ENCODE peak calls at places on chromosome 1, in six cellular contexts. J is dorsolateral prefrontal cortex; C is CD8-positive, alpha-beta T cell; A is GM12864; P is stomach; T is psoas muscle. W is an unnamed sample.

GRCh38 chr1:220272841-220273090 is 513 bp upstream of the RAB3GAP2 start:
- DNase-seq in P (no peak), T (no peak), J (no peak), C (no peak), A (no peak), W (no peak)

GRCh38 chr1:107941123-107941522 is 23.9 kb downstream of the VAV3 start:
- DNase-seq in C (no peak), P (peak), A (no peak), T (no peak), J (no peak), W (no peak)

GRCh38 chr1:244231572-244232315 is 180.7 kb downstream of the ZBTB18 start:
- DNase-seq in A (no peak), P (peak), J (peak), C (no peak), T (peak), W (no peak)

GRCh38 chr1:214569357-214570004 is 18.1 kb upstream of the PTPN14 start:
- DNase-seq in J (no peak), C (no peak), T (no peak), P (no peak), A (no peak), W (no peak)

GRCh38 chr1:107141491-107142369 is 891 bp downstream of the NTNG1 start:
- DNase-seq in P (no peak), J (no peak), T (peak), C (no peak), A (no peak), W (no peak)

GRCh38 chr1:10569531-10569930 is 94.8 kb downstream of the PEX14 start:
- DNase-seq in P (no peak), A (no peak), T (no peak), J (no peak), C (no peak), W (no peak)

GRCh38 chr1:232335261-232335660 is 294.7 kb downstream of the SIPA1L2 start:
- DNase-seq in P (no peak), C (no peak), T (no peak), A (no peak), J (no peak), W (no peak)

GRCh38 chr1:229768232-229768631 is 142.2 kb downstream of the URB2 start:
- DNase-seq in C (no peak), J (no peak), A (no peak), P (no peak), T (no peak), W (no peak)

GRCh38 chr1:205610036-205610435 is 21.8 kb downstream of the ELK4 start:
- DNase-seq in T (no peak), A (no peak), C (no peak), J (no peak), P (no peak), W (no peak)

GRCh38 chr1:218665216-218665615 is 320.1 kb downstream of the TGFB2 start:
- DNase-seq in C (no peak), J (peak), T (peak), P (no peak), A (no peak), W (no peak)

GRCh38 chr1:172286629-172287076 is 133.8 kb upstream of the C1orf105 start:
- DNase-seq in J (no peak), C (no peak), P (no peak), A (no peak), T (peak), W (peak)

GRCh38 chr1:184030433-184031126 is 6.9 kb downstream of the COLGALT2 start:
- DNase-seq in C (no peak), T (no peak), J (no peak), A (no peak), P (no peak), W (no peak)

GRCh38 chr1:162361349-162361748 is 15.3 kb downstream of the SPATA46 start:
- DNase-seq in J (no peak), P (no peak), A (no peak), C (no peak), T (no peak), W (no peak)

GRCh38 chr1:111467805-111468716 is 5.7 kb upstream of the C1orf162 start:
- DNase-seq in J (no peak), T (no peak), P (no peak), A (no peak), C (no peak), W (no peak)

GRCh38 chr1:28197682-28198415 is 21.4 kb upstream of the PTAFR start:
- DNase-seq in P (no peak), J (no peak), A (no peak), T (no peak), C (no peak), W (no peak)

GRCh38 chr1:45969866-45970265 is 162.6 kb downstream of the PIK3R3 start:
- DNase-seq in J (no peak), A (no peak), T (no peak), C (no peak), P (no peak), W (no peak)

GRCh38 chr1:32351859-32352745 is 10.2 kb downstream of the FAM229A start:
- DNase-seq in P (peak), J (peak), T (peak), C (no peak), A (no peak), W (no peak)
- TF ChIP-seq CTCF in P (no peak), J (no peak), T (no peak), C (no peak), A (no peak), W (peak)

GRCh38 chr1:67736750-67737149 is 51.7 kb downstream of the GADD45A start:
- DNase-seq in J (no peak), A (no peak), P (no peak), T (no peak), C (no peak), W (no peak)

GRCh38 chr1:67737875-67738274 is 52.9 kb downstream of the GADD45A start:
- DNase-seq in C (no peak), T (no peak), A (no peak), P (no peak), J (no peak), W (no peak)

GRCh38 chr1:67733741-67734690 is 49.0 kb downstream of the GADD45A start:
- DNase-seq in J (no peak), A (no peak), P (no peak), T (no peak), C (no peak), W (no peak)

GRCh38 chr1:67735220-67735619 is 50.2 kb downstream of the GADD45A start:
- DNase-seq in P (no peak), T (no peak), C (no peak), A (no peak), J (no peak), W (no peak)

DNA sequence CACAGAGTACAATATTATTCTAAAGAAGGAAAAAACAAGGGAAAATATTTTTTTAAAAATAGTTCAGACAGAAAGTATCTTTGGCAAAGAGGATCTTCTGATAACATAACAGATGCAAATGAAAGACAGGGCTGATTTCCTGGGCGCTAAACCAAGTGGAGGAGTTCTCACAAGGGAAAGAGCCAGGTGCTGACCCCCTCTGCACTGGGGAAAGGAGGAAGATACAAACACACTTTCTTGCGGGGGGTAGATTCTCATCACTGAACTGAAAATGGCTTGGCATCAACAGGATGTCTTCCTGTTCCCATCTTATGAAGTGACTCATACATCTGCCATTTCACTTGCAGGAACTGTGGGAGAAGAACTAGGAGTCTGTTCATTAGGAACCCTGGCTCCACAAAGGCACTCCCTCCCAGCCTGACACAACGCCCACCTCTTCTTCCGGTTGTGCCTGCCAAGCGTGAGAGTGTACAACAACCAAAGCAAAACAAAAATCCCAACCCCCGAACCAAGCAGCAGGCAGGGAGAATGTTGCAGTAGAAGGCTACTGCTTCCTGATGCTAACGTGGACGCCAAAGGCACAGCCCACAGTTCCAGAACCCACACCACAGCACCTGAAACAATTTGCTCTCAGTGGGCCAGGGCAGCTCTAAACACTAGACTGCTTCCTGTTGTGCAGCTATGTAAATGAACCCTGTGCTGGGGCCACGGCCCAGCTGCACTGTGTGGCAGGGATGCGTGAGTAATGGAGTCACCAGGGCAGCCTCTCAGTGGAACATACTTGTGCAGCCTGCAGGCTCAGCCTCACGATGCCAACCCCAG is 51.0 kb downstream of the GADD45A start:
- DNase-seq in T (peak), J (peak), C (peak), A (peak), P (peak), W (peak)
- H3K4me3 ChIP-seq in T (peak), J (no peak), C (peak), A (peak), P (no peak), W (no peak)

DNA sequence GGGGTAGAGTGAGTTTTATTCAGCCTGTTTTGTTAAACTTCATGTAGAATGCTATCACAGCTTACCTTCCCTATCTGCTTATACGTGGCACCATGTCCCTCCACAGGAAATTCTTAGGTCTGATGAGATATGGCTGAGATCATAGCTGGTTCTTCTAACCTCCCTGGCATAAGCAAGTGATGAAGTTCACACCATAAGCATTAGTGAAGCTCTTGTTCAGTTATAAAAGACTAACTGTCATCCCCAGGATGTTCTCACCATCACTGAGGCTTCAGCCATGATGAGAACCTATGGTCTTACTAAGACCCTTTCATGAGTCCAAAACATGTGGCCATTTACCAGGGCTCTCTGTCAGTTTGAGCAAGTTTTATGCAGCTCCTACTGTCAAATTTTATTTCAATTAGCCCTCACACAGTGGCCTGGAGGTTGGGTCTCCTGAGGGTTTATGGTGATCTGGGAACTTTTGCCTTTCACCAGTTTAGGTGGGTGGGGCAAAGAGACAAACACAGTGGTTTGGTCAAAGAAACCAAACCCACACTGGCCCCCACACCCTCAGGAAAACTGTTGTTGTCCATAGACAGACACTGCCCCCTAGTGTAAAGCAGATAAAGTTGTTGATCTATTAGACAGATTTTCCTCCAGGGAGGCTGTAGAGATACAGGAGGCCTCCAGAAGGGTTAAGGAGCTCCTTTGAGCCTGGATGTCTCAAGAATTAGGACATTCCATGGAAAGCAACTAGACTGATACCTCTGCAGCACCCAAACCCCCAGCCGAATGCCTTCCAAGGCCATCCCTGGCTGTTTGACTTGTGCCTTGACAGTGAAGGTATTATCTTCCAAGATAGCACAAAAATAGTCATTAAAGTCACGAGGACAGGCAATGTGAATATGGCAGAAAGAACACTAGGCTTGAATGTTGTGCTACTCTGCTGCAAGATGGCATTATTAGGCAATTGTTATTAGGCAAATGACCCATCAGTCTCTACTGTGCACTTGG is 5.0 kb downstream of the SLC22A15 start:
- DNase-seq in T (no peak), A (no peak), J (peak), C (no peak), P (no peak), W (no peak)
- TF ChIP-seq CTCF in T (peak), A (peak), J (peak), C (peak), P (peak), W (peak)

GRCh38 chr1:156419863-156420208 is 50.8 kb downstream of the RHBG start:
- DNase-seq in T (no peak), P (no peak), A (no peak), J (no peak), C (peak), W (no peak)

GRCh38 chr1:156421939-156422601 is 53.1 kb downstream of the RHBG start:
- DNase-seq in T (no peak), C (no peak), P (no peak), A (no peak), J (peak), W (no peak)

GRCh38 chr1:156420209-156421061 is 51.4 kb downstream of the RHBG start:
- DNase-seq in J (no peak), T (no peak), C (no peak), P (no peak), A (no peak), W (no peak)

GRCh38 chr1:156422602-156423091 is 53.6 kb downstream of the RHBG start:
- DNase-seq in T (no peak), C (no peak), P (peak), J (no peak), A (no peak), W (no peak)

DNA sequence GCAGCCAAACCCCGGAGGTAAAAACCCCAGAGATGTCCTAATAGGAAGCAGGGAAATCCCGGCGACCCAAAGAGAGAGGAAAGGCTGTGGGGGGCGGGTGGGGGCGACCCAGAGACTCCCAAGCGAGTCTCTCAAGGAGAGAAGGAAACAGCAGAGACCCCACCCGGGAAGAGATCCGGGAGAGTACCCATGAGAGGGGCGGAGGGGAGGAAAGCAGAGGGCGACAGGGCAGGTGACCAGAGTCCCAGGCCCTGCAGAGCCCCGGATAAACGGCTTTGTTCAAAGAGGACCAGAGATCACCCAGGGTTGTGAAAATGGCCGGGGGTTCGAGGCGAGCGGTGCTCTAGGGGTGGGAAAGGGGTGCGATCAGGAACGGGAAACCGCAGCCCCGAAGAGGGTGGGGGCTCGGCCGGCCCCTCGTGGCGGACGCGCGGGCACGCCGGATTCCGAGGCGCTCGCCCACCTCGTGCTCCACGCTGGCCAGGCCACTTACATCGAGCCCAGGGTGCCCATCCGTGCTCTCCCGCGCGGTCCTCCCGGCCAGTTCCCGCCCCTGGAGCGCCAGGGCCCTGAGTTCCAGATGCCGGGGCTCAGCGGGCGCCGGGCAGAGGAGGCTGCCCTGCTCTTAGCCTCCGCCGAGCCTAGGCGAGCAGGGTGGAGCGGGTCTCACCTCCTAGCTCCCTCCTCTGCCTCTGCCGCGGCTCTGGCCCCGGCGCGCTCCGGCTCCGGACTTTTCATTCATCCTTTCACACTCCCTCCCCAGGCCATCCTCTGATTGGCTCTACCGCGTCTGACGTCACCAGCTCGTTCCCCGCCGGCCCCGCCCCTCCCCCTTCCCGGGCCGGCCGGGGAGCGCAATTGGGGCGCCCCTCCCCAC is 52.3 kb downstream of the RHBG start:
- DNase-seq in C (peak), T (peak), P (peak), A (peak), J (peak), W (no peak)
- H3K4me3 ChIP-seq in C (peak), T (peak), P (peak), A (peak), J (peak), W (peak)

GRCh38 chr1:238404506-238404905 is 513.8 kb upstream of the ZP4 start:
- DNase-seq in C (no peak), A (no peak), T (no peak), P (no peak), J (no peak), W (no peak)

GRCh38 chr1:238396140-238396539 is 505.4 kb upstream of the ZP4 start:
- DNase-seq in C (no peak), J (no peak), T (no peak), P (no peak), A (no peak), W (no peak)

GRCh38 chr1:238401138-238401537 is 510.4 kb upstream of the ZP4 start:
- DNase-seq in A (no peak), C (no peak), J (no peak), T (no peak), P (no peak), W (no peak)

GRCh38 chr1:238404921-238405320 is 514.2 kb upstream of the ZP4 start:
- DNase-seq in A (no peak), C (no peak), J (no peak), P (no peak), T (no peak), W (no peak)

GRCh38 chr1:238399558-238399957 is 508.8 kb upstream of the ZP4 start:
- DNase-seq in C (no peak), T (no peak), P (no peak), J (no peak), A (no peak), W (no peak)
- TF ChIP-seq CTCF in C (no peak), T (no peak), P (no peak), J (no peak), A (no peak), W (no peak)

DNA sequence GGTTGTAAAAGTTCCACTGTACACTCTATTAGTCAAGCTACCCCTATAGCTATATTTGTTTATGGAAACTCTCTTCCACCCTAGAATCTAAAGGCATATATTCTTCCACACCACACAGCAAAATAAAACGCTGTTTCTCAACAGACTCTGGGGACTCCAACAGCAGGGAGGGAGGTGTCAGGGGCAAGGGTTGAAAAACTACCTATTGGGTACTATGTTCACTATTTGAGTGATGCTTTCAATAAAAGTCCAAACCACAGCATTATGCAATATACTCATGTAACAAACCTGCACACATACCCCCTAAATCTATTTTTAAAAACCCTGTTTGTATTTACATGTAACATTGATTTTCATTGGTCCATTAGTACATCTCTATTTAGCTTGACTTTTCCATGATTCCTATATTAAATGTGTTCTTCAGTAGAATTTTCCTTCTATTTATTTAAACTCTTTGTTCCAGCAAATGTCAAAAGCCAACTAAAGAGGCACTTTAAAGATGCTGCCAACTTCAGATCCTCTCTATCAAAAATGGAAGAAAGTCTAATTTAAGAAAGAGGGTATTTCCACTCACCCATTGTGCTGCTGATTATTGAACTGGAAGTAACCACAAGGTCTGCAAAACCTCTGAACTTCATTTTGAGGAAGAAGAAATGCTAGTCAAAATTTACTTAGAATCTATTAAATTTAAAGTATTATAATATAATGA is 26.2 kb downstream of the RGS7 start:
- DNase-seq in J (no peak), P (no peak), A (no peak), T (no peak), C (no peak), W (no peak)
- H3K4me3 ChIP-seq in J (no peak), P (no peak), A (no peak), T (no peak), C (no peak), W (no peak)

DNA sequence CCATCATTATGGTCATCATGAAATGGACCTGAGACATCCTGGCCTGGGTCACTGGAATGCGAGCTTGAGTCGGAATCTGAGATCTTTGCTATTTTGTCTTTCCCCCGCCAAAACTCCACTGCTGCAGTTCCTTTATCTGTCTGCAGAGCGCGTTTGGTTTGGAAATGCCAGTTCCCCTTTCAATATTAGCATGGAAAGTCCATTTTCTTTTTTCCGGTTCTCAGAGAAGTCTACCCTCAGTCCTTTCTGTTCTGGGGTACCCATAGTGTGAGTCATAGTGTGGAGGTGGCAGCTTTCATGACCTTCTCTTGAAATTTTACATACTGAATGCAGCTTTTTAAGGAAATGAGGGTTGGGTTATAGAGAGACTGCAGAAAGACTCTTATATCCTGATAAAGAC is 14.6 kb downstream of the CACNA1E start:
- DNase-seq in A (no peak), P (no peak), T (no peak), J (no peak), C (no peak), W (no peak)
- TF ChIP-seq CTCF in A (peak), P (no peak), T (no peak), J (no peak), C (no peak), W (no peak)

W was measured in AG04449.